ENCODE peak calls at places on chromosomes 11 and 22, in five cellular contexts. One of them, this sample, is unnamed.

GRCh38 chr11:19769820-19770219 is 57.2 kb downstream of the NAV2 start:
- DNase-seq in H1: no peak
- DNase-seq in body of pancreas: no peak
- DNase-seq in colonic mucosa: no peak
- DNase-seq in effector memory CD4-positive, alpha-beta T cell: no peak
- DNase-seq in this sample: no peak

GRCh38 chr22:46104170-46104880 is 46.0 kb upstream of the PPARA start:
- DNase-seq in H1: no peak
- DNase-seq in body of pancreas: peak; percentile 94
- DNase-seq in colonic mucosa: no peak
- DNase-seq in effector memory CD4-positive, alpha-beta T cell: no peak
- DNase-seq in this sample: no peak

GRCh38 chr11:112968988-112969714 is 7.9 kb downstream of the NCAM1 start:
- DNase-seq in H1: no peak
- DNase-seq in body of pancreas: no peak
- DNase-seq in colonic mucosa: no peak
- DNase-seq in effector memory CD4-positive, alpha-beta T cell: no peak
- DNase-seq in this sample: no peak

GRCh38 chr22:41535244-41535643 is 9.0 kb downstream of the POLR3H start:
- DNase-seq in H1: no peak
- DNase-seq in body of pancreas: no peak
- DNase-seq in colonic mucosa: no peak
- DNase-seq in effector memory CD4-positive, alpha-beta T cell: no peak
- DNase-seq in this sample: no peak

GRCh38 chr11:8168485-8169257 is at the start of gene RIC3:
- DNase-seq in H1: peak; percentile 80
- DNase-seq in body of pancreas: peak; percentile 57
- DNase-seq in colonic mucosa: no peak
- DNase-seq in effector memory CD4-positive, alpha-beta T cell: peak; percentile 9
- DNase-seq in this sample: peak; percentile 9

GRCh38 chr11:64861227-64861970 is 16.9 kb upstream of the CDC42BPG start:
- DNase-seq in H1: no peak
- DNase-seq in body of pancreas: no peak
- DNase-seq in colonic mucosa: no peak
- DNase-seq in effector memory CD4-positive, alpha-beta T cell: no peak
- DNase-seq in this sample: no peak

GRCh38 chr22:29716814-29717213 is 3.0 kb upstream of the CABP7 start:
- DNase-seq in H1: peak; percentile 86
- DNase-seq in body of pancreas: peak; percentile 73
- DNase-seq in colonic mucosa: peak; percentile 41
- DNase-seq in effector memory CD4-positive, alpha-beta T cell: no peak
- DNase-seq in this sample: no peak

GRCh38 chr11:47616726-47617416 is 22.7 kb upstream of the C1QTNF4 start:
- DNase-seq in H1: no peak
- DNase-seq in body of pancreas: peak; percentile 27
- DNase-seq in colonic mucosa: peak; percentile 38
- DNase-seq in effector memory CD4-positive, alpha-beta T cell: no peak
- DNase-seq in this sample: no peak

GRCh38 chr11:105000167-105000566 is 22.8 kb downstream of the CASP5 start:
- DNase-seq in H1: peak; percentile 47
- DNase-seq in body of pancreas: no peak
- DNase-seq in colonic mucosa: no peak
- DNase-seq in effector memory CD4-positive, alpha-beta T cell: no peak
- DNase-seq in this sample: no peak

GRCh38 chr11:100709233-100709999 is 22.3 kb downstream of the ARHGAP42 start:
- DNase-seq in H1: no peak
- DNase-seq in body of pancreas: no peak
- DNase-seq in colonic mucosa: no peak
- DNase-seq in effector memory CD4-positive, alpha-beta T cell: no peak
- DNase-seq in this sample: no peak